ENCODE peak calls at places on chromosomes 7 and 10, in five cellular contexts. D, V, S, B and H are unnamed samples.

GRCh38 chr7:97373743-97374142 is 256.2 kb downstream of the SDHAF3 start:
- DNase-seq in V (no peak), S (no peak), D (no peak), B (no peak), H (no peak)

GRCh38 chr7:45035909-45036308 is 35.9 kb downstream of the CCM2 start:
- DNase-seq in D (no peak), S (no peak), V (no peak), B (no peak), H (no peak)

GRCh38 chr10:102191956-102192355 is 34.1 kb upstream of the ELOVL3 start:
- DNase-seq in B (no peak), D (no peak), V (no peak), S (no peak), H (no peak)

GRCh38 chr10:101425535-101425934 is 71.6 kb downstream of the BTRC start:
- DNase-seq in V (no peak), D (no peak), B (no peak), S (no peak), H (no peak)

GRCh38 chr10:121453160-121453559 is 145.1 kb downstream of the FGFR2 start:
- DNase-seq in D (no peak), V (no peak), B (no peak), S (no peak), H (no peak)

GRCh38 chr7:116500071-116500853 is 724 bp downstream of the CAV2 start:
- DNase-seq in V (peak; percentile 57), D (no peak), S (peak; percentile 64), B (peak; percentile 52), H (no peak)

GRCh38 chr10:62726638-62727037 is 77.9 kb upstream of the ADO start:
- DNase-seq in V (no peak), B (no peak), S (peak; percentile 94), D (no peak), H (no peak)

GRCh38 chr10:122515022-122515424 is 45.5 kb upstream of the DMBT1 start:
- DNase-seq in D (no peak), V (peak; percentile 12), B (no peak), S (no peak), H (no peak)

GRCh38 chr10:58414270-58415041 is 29.2 kb downstream of the TFAM start:
- DNase-seq in B (no peak), V (peak; percentile 92), S (peak; percentile 87), D (no peak), H (no peak)

GRCh38 chr7:141333459-141333858 is 217.8 kb upstream of the AGK start:
- DNase-seq in D (no peak), V (no peak), B (no peak), S (no peak), H (no peak)

GRCh38 chr7:102125127-102125561 is 161.5 kb upstream of the SH2B2 start:
- DNase-seq in D (no peak), B (no peak), S (peak; percentile 91), V (peak; percentile 68), H (no peak)

GRCh38 chr10:86670290-86670811 is 2.0 kb downstream of the LDB3 start:
- DNase-seq in D (no peak), S (no peak), B (no peak), V (no peak), H (no peak)

GRCh38 chr7:36217961-36218284 is 64.9 kb downstream of the EEPD1 start:
- DNase-seq in V (no peak), B (no peak), D (no peak), S (no peak), H (no peak)

GRCh38 chr7:83581667-83582435 is 67.1 kb downstream of the SEMA3E start:
- DNase-seq in S (no peak), B (no peak), V (no peak), D (no peak), H (no peak)

GRCh38 chr10:116353817-116354216 is 29.6 kb downstream of the CCDC172 start:
- DNase-seq in D (no peak), B (no peak), S (no peak), V (no peak), H (no peak)

GRCh38 chr10:110511734-110512449 is 14.2 kb downstream of the DUSP5 start:
- DNase-seq in V (peak; percentile 63), S (no peak), B (no peak), D (no peak), H (no peak)

GRCh38 chr7:47495269-47495875 is 86.5 kb downstream of the TNS3 start:
- DNase-seq in S (no peak), B (no peak), V (no peak), D (no peak), H (no peak)

GRCh38 chr7:75944507-75944906 is 29.6 kb downstream of the POR start:
- DNase-seq in V (no peak), B (no peak), D (no peak), S (no peak), H (no peak)

GRCh38 chr7:30866939-30867338 is 44.7 kb upstream of the AQP1 start:
- DNase-seq in S (no peak), V (no peak), D (no peak), B (no peak), H (no peak)

GRCh38 chr10:123429631-123430257 is 236.4 kb upstream of the GPR26 start:
- DNase-seq in V (peak; percentile 22), S (no peak), B (no peak), D (no peak), H (no peak)

GRCh38 chr10:62996925-62997324 is 136.2 kb upstream of the NRBF2 start:
- DNase-seq in D (no peak), V (no peak), B (no peak), S (no peak), H (no peak)

GRCh38 chr7:31986878-31987518 is 83.2 kb downstream of the PDE1C start:
- DNase-seq in D (no peak), B (no peak), V (peak; percentile 2), S (peak; percentile 65), H (no peak)

GRCh38 chr10:95513008-95513589 is 48.1 kb downstream of the SORBS1 start:
- DNase-seq in D (no peak), V (no peak), S (no peak), B (no peak), H (no peak)

GRCh38 chr7:116166167-116166566 is 44.2 kb upstream of the TES start:
- DNase-seq in V (no peak), B (no peak), D (no peak), S (peak; percentile 30), H (no peak)

GRCh38 chr7:80833289-80834104 is 85.4 kb downstream of the SEMA3C start:
- DNase-seq in V (peak; percentile 52), S (no peak), B (no peak), D (no peak), H (no peak)

GRCh38 chr7:20331912-20332317 is 1.2 kb downstream of the ITGB8 start:
- DNase-seq in S (peak; percentile 19), V (no peak), D (no peak), B (no peak), H (no peak)

GRCh38 chr7:36871863-36872262 is 147.6 kb upstream of the AOAH start:
- DNase-seq in V (no peak), D (no peak), S (no peak), B (no peak), H (no peak)

GRCh38 chr10:48568131-48568530 is 36.7 kb downstream of the ARHGAP22 start:
- DNase-seq in S (no peak), D (no peak), B (no peak), V (no peak), H (no peak)

GRCh38 chr10:3330687-3331086 is 158.1 kb upstream of the PITRM1 start:
- DNase-seq in D (no peak), S (peak; percentile 38), V (peak; percentile 77), B (no peak), H (no peak)

DNA sequence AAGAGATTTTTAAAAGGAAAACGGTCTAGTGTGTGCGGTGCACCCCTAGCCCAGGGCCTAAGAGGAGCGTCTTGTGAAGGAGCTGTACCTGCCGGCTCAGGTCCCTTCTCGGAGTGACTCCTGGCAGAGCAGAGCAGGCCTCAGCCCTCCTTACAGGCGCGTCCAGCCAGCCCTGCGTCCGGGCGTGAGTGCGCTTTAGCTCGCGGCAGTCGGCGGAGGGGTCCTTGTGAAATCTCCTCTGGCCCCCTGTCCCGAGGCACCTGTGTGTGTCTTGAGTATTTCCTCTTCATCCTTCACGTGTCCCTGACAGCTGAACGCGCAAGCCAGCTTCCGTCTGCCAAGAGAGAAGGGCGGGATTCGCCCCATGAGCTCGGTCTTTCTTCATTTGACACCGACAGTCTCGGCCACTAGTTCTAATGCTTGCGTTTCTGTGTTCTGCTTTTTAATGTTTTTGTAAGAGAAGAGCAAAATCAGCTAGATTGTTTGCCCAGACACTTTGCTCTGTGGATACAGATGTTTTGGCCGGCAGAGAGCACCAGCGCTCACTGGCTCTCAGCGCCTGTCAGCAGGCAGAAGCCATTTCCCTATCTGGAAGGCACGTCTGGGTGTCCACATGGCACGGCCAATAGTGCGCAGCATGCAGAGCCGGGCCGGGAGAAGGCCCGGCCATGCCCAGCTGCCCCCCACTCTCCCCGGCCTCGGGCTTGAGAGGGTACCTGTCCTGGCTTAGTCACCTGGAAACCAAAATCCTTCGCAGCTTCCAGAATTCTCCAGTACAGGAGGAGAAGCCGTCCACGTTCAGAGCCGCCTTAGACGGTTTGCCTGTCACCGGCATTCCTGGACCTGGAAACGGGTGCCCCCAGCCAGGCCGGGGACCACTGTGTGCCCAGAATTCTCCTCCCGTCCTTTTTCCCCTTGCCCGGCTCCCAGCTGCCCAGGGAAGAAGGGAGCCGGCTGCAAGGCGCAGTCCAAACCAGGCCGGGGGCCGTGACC is 7.0 kb downstream of the GET4 start:
- DNase-seq in B (no peak), D (no peak), V (peak; percentile 43), S (no peak), H (no peak)
- TF ChIP-seq CTCF in B (no peak), D (no peak), V (peak; percentile 29), S (no peak), H (no peak)

DNA sequence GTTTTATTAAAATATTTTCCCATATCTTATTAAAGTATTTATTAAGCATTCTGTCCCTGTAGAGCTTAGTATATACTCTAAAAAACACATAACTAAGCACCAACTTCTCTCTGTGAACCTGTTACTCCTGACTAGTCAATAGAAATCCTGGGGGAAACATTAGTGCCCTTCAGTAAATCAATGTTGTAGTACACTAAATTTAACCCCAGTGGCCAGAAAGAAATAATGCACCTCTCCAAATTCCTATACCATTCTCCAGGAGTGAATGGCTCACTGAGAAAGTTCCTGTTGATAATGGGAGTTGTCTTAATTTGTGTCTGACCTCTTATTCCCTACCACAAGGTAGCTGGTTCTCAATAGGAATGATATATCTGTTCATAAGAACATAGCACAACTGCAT is 188.2 kb downstream of the SEMA3D start:
- DNase-seq in V (no peak), S (peak; percentile 14), B (no peak), D (no peak), H (no peak)
- TF ChIP-seq CTCF in V (no peak), S (peak; percentile 35), B (peak; percentile 9), D (no peak), H (no peak)

GRCh38 chr10:104485632-104486031 is 132.0 kb downstream of the CFAP58 start:
- DNase-seq in D (no peak), S (no peak), B (no peak), V (no peak), H (no peak)
- TF ChIP-seq CTCF in D (no peak), S (peak; percentile 27), B (no peak), V (no peak), H (no peak)

GRCh38 chr7:4556868-4557620 is 125.1 kb upstream of the FOXK1 start:
- DNase-seq in D (no peak), S (no peak), V (no peak), B (no peak), H (no peak)

GRCh38 chr7:4566714-4567113 is 115.4 kb upstream of the FOXK1 start:
- DNase-seq in S (no peak), V (no peak), D (no peak), B (no peak), H (no peak)

DNA sequence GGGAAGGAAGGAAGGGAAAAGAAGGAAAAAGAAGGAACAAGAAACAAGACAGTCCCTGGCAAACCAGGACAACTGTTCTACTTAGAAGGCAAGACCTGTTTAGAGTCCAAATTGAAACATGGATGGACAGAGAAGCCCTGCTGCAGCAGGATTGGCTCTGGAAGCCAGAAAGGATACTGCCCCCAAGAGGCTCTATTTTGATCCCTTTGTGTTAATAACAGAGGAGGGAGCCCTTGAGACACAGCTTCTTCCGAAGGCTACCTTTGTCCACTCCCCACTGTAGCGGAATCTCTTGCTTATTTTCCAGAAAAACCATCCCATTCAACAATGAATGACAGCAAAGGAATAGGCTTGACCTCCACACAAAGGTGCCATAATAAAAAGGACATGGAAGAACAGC is 120.3 kb upstream of the FOXK1 start:
- DNase-seq in V (no peak), D (no peak), S (no peak), B (no peak), H (no peak)
- TF ChIP-seq CTCF in V (no peak), D (no peak), S (peak; percentile 24), B (no peak), H (no peak)